ENCODE peak calls at places on chromosome 17, in five cellular contexts. P, B, H, O and E are unnamed samples.

GRCh38 chr17:76672270-76672851 is 28.8 kb upstream of the ST6GALNAC1 start:
- DNase-seq in P (no peak), B (no peak), H (no peak), O (no peak), E (no peak)

GRCh38 chr17:1484060-1484535 is 8.4 kb downstream of the MYO1C start:
- DNase-seq in P (no peak), B (no peak), H (no peak), O (no peak), E (no peak)

GRCh38 chr17:29749045-29749825 is 126.5 kb upstream of the CORO6 start:
- DNase-seq in P (no peak), B (no peak), H (no peak), O (no peak), E (no peak)

GRCh38 chr17:48037924-48038323 is 327 bp upstream of the COPZ2 start:
- DNase-seq in P (no peak), B (peak), H (no peak), O (no peak), E (no peak)

GRCh38 chr17:49352587-49353154 is 9.4 kb downstream of the ZNF652 start:
- DNase-seq in P (no peak), B (no peak), H (no peak), O (no peak), E (no peak)

GRCh38 chr17:78783711-78784396 is 1.8 kb upstream of the CYTH1 start:
- DNase-seq in P (no peak), B (no peak), H (no peak), O (no peak), E (no peak)

GRCh38 chr17:50101346-50102163 is 6.4 kb downstream of the PDK2 start:
- DNase-seq in P (peak), B (peak), H (no peak), O (no peak), E (peak)

GRCh38 chr17:38734235-38734633 is 4.1 kb downstream of the CISD3 start:
- DNase-seq in P (no peak), B (no peak), H (no peak), O (no peak), E (no peak)

GRCh38 chr17:13864551-13864950 is 204.8 kb upstream of the COX10 start:
- DNase-seq in P (peak), B (peak), H (no peak), O (no peak), E (peak)

GRCh38 chr17:80970762-80971703 is 20.6 kb upstream of the CHMP6 start:
- DNase-seq in P (peak), B (no peak), H (no peak), O (no peak), E (no peak)

GRCh38 chr17:69141802-69142472 is at the start of gene ABCA6:
- DNase-seq in P (peak), B (no peak), H (no peak), O (no peak), E (peak)

GRCh38 chr17:32631341-32632109 is 144.7 kb downstream of the CDK5R1 start:
- DNase-seq in P (no peak), B (peak), H (no peak), O (no peak), E (no peak)

GRCh38 chr17:81341347-81342061 is 46.4 kb upstream of the SLC38A10 start:
- DNase-seq in P (no peak), B (no peak), H (no peak), O (no peak), E (no peak)

GRCh38 chr17:72542317-72542716 is 421.5 kb downstream of the SOX9 start:
- DNase-seq in P (no peak), B (no peak), H (no peak), O (no peak), E (no peak)

GRCh38 chr17:81018044-81018802 is 16.7 kb upstream of the BAIAP2 start:
- DNase-seq in P (peak), B (peak), H (no peak), O (no peak), E (peak)

GRCh38 chr17:79943354-79944241 is 92.1 kb downstream of the TBC1D16 start:
- DNase-seq in P (no peak), B (no peak), H (no peak), O (no peak), E (no peak)

GRCh38 chr17:63696381-63696961 is 3.5 kb downstream of the LIMD2 start:
- DNase-seq in P (peak), B (peak), H (no peak), O (no peak), E (peak)

GRCh38 chr17:9221231-9222180 is 200.2 kb downstream of the NTN1 start:
- DNase-seq in P (no peak), B (no peak), H (no peak), O (no peak), E (no peak)

GRCh38 chr17:18262641-18263040 is 2.2 kb downstream of the MIEF2 start:
- DNase-seq in P (no peak), B (no peak), H (no peak), O (no peak), E (no peak)

GRCh38 chr17:48439072-48439471 is 9.1 kb upstream of the SKAP1 start:
- DNase-seq in P (no peak), B (no peak), H (no peak), O (no peak), E (no peak)

GRCh38 chr17:81399481-81400153 is 4.4 kb downstream of the BAHCC1 start:
- DNase-seq in P (no peak), B (no peak), H (no peak), O (no peak), E (no peak)

GRCh38 chr17:55577687-55578086 is 66.4 kb upstream of the SMIM36 start:
- DNase-seq in P (no peak), B (no peak), H (no peak), O (no peak), E (no peak)

GRCh38 chr17:43669971-43670644 is 8.4 kb upstream of the MEOX1 start:
- DNase-seq in P (no peak), B (no peak), H (no peak), O (no peak), E (no peak)

GRCh38 chr17:27544350-27545131 is 86.4 kb upstream of the LGALS9 start:
- DNase-seq in P (no peak), B (no peak), H (no peak), O (no peak), E (no peak)

GRCh38 chr17:61444831-61445230 is 7.4 kb upstream of the TBX4 start:
- DNase-seq in P (no peak), B (no peak), H (no peak), O (no peak), E (peak)